ENCODE peak calls at places on chromosomes 2 and 18, in ten cellular contexts. One of them, this sample, is unnamed.

GRCh38 chr2:8576525-8577157 is 105.2 kb upstream of the ID2 start:
- DNase-seq in foreskin fibroblast: no peak
- DNase-seq in CD8-positive, alpha-beta T cell: no peak
- DNase-seq in brain microvascular endothelial cell: no peak
- DNase-seq in left lung: peak; percentile 71
- DNase-seq in dorsolateral prefrontal cortex: no peak
- DNase-seq in BJ: no peak
- DNase-seq in left ventricle myocardium inferior: no peak
- DNase-seq in fibroblast of villous mesenchyme: no peak
- DNase-seq in cardiac fibroblast: no peak
- DNase-seq in this sample: no peak

GRCh38 chr2:31238126-31238905 is 4.4 kb downstream of the EHD3 start:
- DNase-seq in foreskin fibroblast: no peak
- DNase-seq in CD8-positive, alpha-beta T cell: no peak
- DNase-seq in brain microvascular endothelial cell: no peak
- DNase-seq in left lung: no peak
- DNase-seq in dorsolateral prefrontal cortex: peak; percentile 48
- DNase-seq in BJ: no peak
- DNase-seq in left ventricle myocardium inferior: peak; percentile 32
- DNase-seq in fibroblast of villous mesenchyme: no peak
- DNase-seq in cardiac fibroblast: no peak
- DNase-seq in this sample: no peak

GRCh38 chr2:68992933-68993332 is 18.5 kb downstream of the GKN1 start:
- DNase-seq in foreskin fibroblast: no peak
- DNase-seq in CD8-positive, alpha-beta T cell: no peak
- DNase-seq in brain microvascular endothelial cell: no peak
- DNase-seq in left lung: no peak
- DNase-seq in dorsolateral prefrontal cortex: no peak
- DNase-seq in BJ: no peak
- DNase-seq in left ventricle myocardium inferior: no peak
- DNase-seq in fibroblast of villous mesenchyme: no peak
- DNase-seq in cardiac fibroblast: no peak
- DNase-seq in this sample: no peak

GRCh38 chr2:37918742-37919186 is 6.3 kb upstream of the RMDN2 start:
- DNase-seq in foreskin fibroblast: no peak
- DNase-seq in CD8-positive, alpha-beta T cell: no peak
- DNase-seq in brain microvascular endothelial cell: no peak
- DNase-seq in left lung: no peak
- DNase-seq in dorsolateral prefrontal cortex: no peak
- DNase-seq in BJ: no peak
- DNase-seq in left ventricle myocardium inferior: no peak
- DNase-seq in fibroblast of villous mesenchyme: no peak
- DNase-seq in cardiac fibroblast: peak; percentile 17
- DNase-seq in this sample: no peak

GRCh38 chr2:113156278-113157107 is 17.3 kb upstream of the PSD4 start:
- DNase-seq in foreskin fibroblast: no peak
- DNase-seq in CD8-positive, alpha-beta T cell: no peak
- DNase-seq in brain microvascular endothelial cell: no peak
- DNase-seq in left lung: no peak
- DNase-seq in dorsolateral prefrontal cortex: no peak
- DNase-seq in BJ: no peak
- DNase-seq in left ventricle myocardium inferior: no peak
- DNase-seq in fibroblast of villous mesenchyme: no peak
- DNase-seq in cardiac fibroblast: no peak
- DNase-seq in this sample: no peak

GRCh38 chr2:217918220-217919024 is 84.4 kb downstream of the TNS1 start:
- DNase-seq in foreskin fibroblast: no peak
- DNase-seq in CD8-positive, alpha-beta T cell: no peak
- DNase-seq in brain microvascular endothelial cell: no peak
- DNase-seq in left lung: no peak
- DNase-seq in dorsolateral prefrontal cortex: no peak
- DNase-seq in BJ: no peak
- DNase-seq in left ventricle myocardium inferior: no peak
- DNase-seq in fibroblast of villous mesenchyme: peak; percentile 48
- DNase-seq in cardiac fibroblast: no peak
- DNase-seq in this sample: no peak

GRCh38 chr2:201931475-201931874 is 102.2 kb upstream of the FZD7 start:
- DNase-seq in foreskin fibroblast: no peak
- DNase-seq in CD8-positive, alpha-beta T cell: no peak
- DNase-seq in brain microvascular endothelial cell: no peak
- DNase-seq in left lung: no peak
- DNase-seq in dorsolateral prefrontal cortex: no peak
- DNase-seq in BJ: no peak
- DNase-seq in left ventricle myocardium inferior: no peak
- DNase-seq in fibroblast of villous mesenchyme: no peak
- DNase-seq in cardiac fibroblast: no peak
- DNase-seq in this sample: no peak

GRCh38 chr2:115763601-115764000 is 1321.2 kb downstream of the DPP10 start:
- DNase-seq in foreskin fibroblast: no peak
- DNase-seq in CD8-positive, alpha-beta T cell: no peak
- DNase-seq in brain microvascular endothelial cell: no peak
- DNase-seq in left lung: no peak
- DNase-seq in dorsolateral prefrontal cortex: no peak
- DNase-seq in BJ: no peak
- DNase-seq in left ventricle myocardium inferior: no peak
- DNase-seq in fibroblast of villous mesenchyme: no peak
- DNase-seq in cardiac fibroblast: no peak
- DNase-seq in this sample: no peak

GRCh38 chr2:1728821-1729220 is 15.5 kb downstream of the PXDN start:
- DNase-seq in foreskin fibroblast: no peak
- DNase-seq in CD8-positive, alpha-beta T cell: no peak
- DNase-seq in brain microvascular endothelial cell: no peak
- DNase-seq in left lung: peak; percentile 63
- DNase-seq in dorsolateral prefrontal cortex: no peak
- DNase-seq in BJ: no peak
- DNase-seq in left ventricle myocardium inferior: peak; percentile 18
- DNase-seq in fibroblast of villous mesenchyme: peak; percentile 66
- DNase-seq in cardiac fibroblast: no peak
- DNase-seq in this sample: no peak

GRCh38 chr2:159124441-159124911 is 156.0 kb downstream of the TANC1 start:
- DNase-seq in foreskin fibroblast: peak; percentile 85
- DNase-seq in CD8-positive, alpha-beta T cell: no peak
- DNase-seq in brain microvascular endothelial cell: peak; percentile 89
- DNase-seq in left lung: peak; percentile 63
- DNase-seq in dorsolateral prefrontal cortex: no peak
- DNase-seq in BJ: peak; percentile 70
- DNase-seq in left ventricle myocardium inferior: no peak
- DNase-seq in fibroblast of villous mesenchyme: peak; percentile 95
- DNase-seq in cardiac fibroblast: peak; percentile 92
- DNase-seq in this sample: no peak

GRCh38 chr2:172397136-172397825 is 30.1 kb upstream of the ITGA6 start:
- DNase-seq in foreskin fibroblast: no peak
- DNase-seq in CD8-positive, alpha-beta T cell: no peak
- DNase-seq in brain microvascular endothelial cell: no peak
- DNase-seq in left lung: peak; percentile 53
- DNase-seq in dorsolateral prefrontal cortex: no peak
- DNase-seq in BJ: peak; percentile 24
- DNase-seq in left ventricle myocardium inferior: no peak
- DNase-seq in fibroblast of villous mesenchyme: peak; percentile 59
- DNase-seq in cardiac fibroblast: peak; percentile 21
- DNase-seq in this sample: no peak

DNA sequence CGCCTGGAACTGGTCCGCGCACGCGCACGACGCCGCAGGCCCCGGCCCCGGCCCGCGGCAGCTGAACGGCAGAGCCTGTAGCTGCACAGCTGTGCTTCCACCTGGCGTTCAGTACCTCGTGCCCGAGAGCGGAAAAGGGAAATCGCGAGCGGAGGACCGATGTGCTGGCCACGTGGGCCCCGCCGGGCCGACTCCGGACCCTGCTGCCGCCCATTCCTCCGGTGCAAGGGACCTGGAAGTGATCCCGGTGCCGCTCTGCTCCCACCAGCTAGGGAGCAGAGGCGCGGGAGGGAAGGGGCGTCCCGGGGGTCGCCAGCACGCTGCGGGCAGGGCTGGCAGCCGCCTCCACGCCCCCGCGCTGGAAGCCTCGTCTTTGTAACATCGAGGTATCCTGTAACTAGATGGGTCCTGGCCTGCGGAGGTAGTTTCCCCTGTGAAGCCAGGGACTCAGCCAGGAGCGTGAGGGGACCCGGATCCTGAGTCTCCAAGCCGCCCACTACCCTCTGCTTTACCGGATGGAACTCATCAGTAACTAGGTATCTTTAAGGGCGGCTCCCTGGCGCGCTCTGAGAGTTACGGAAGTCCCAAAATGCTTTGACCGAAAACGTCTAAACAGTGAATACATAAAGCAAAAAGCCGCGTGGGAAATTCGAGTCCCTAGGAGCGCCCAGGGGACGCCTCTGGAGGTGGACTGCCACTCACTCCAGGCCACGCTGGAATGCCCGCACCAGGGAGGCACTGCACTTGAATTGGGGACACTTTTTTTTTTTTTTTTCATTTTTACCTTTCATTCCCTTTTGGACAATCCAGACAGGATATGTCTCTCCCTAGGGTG is 736 bp upstream of the ODC1 start:
- DNase-seq in foreskin fibroblast: no peak
- DNase-seq in CD8-positive, alpha-beta T cell: peak; percentile 89
- DNase-seq in brain microvascular endothelial cell: peak; percentile 77
- DNase-seq in left lung: peak; percentile 93
- DNase-seq in dorsolateral prefrontal cortex: peak; percentile 83
- DNase-seq in BJ: peak; percentile 28
- DNase-seq in left ventricle myocardium inferior: peak; percentile 88
- DNase-seq in fibroblast of villous mesenchyme: peak; percentile 89
- DNase-seq in cardiac fibroblast: peak; percentile 22
- DNase-seq in this sample: peak; percentile 65
- TF ChIP-seq CTCF in foreskin fibroblast: no peak
- TF ChIP-seq CTCF in CD8-positive, alpha-beta T cell: no peak
- TF ChIP-seq CTCF in brain microvascular endothelial cell: peak; percentile 27
- TF ChIP-seq CTCF in left lung: no peak
- TF ChIP-seq CTCF in dorsolateral prefrontal cortex: peak; percentile 41
- TF ChIP-seq CTCF in BJ: peak; percentile 21
- TF ChIP-seq CTCF in left ventricle myocardium inferior: peak; percentile 28
- TF ChIP-seq CTCF in fibroblast of villous mesenchyme: no peak
- TF ChIP-seq CTCF in cardiac fibroblast: no peak
- TF ChIP-seq CTCF in this sample: no peak

GRCh38 chr18:3238742-3239141 is 8.9 kb upstream of the MYL12A start:
- DNase-seq in foreskin fibroblast: no peak
- DNase-seq in CD8-positive, alpha-beta T cell: no peak
- DNase-seq in brain microvascular endothelial cell: no peak
- DNase-seq in left lung: no peak
- DNase-seq in dorsolateral prefrontal cortex: no peak
- DNase-seq in BJ: no peak
- DNase-seq in left ventricle myocardium inferior: no peak
- DNase-seq in fibroblast of villous mesenchyme: no peak
- DNase-seq in cardiac fibroblast: no peak
- DNase-seq in this sample: no peak
- TF ChIP-seq CTCF in foreskin fibroblast: no peak
- TF ChIP-seq CTCF in CD8-positive, alpha-beta T cell: no peak
- TF ChIP-seq CTCF in brain microvascular endothelial cell: peak; percentile 32
- TF ChIP-seq CTCF in left lung: no peak
- TF ChIP-seq CTCF in dorsolateral prefrontal cortex: no peak
- TF ChIP-seq CTCF in BJ: peak; percentile 15
- TF ChIP-seq CTCF in left ventricle myocardium inferior: no peak
- TF ChIP-seq CTCF in fibroblast of villous mesenchyme: peak; percentile 11
- TF ChIP-seq CTCF in cardiac fibroblast: peak; percentile 20
- TF ChIP-seq CTCF in this sample: peak; percentile 9

GRCh38 chr2:98294711-98295110 is 51.5 kb upstream of the CNGA3 start:
- DNase-seq in foreskin fibroblast: no peak
- DNase-seq in CD8-positive, alpha-beta T cell: no peak
- DNase-seq in brain microvascular endothelial cell: no peak
- DNase-seq in left lung: no peak
- DNase-seq in dorsolateral prefrontal cortex: no peak
- DNase-seq in BJ: no peak
- DNase-seq in left ventricle myocardium inferior: no peak
- DNase-seq in fibroblast of villous mesenchyme: no peak
- DNase-seq in cardiac fibroblast: no peak
- DNase-seq in this sample: no peak

GRCh38 chr2:98296435-98296834 is 49.8 kb upstream of the CNGA3 start:
- DNase-seq in foreskin fibroblast: no peak
- DNase-seq in CD8-positive, alpha-beta T cell: no peak
- DNase-seq in brain microvascular endothelial cell: no peak
- DNase-seq in left lung: no peak
- DNase-seq in dorsolateral prefrontal cortex: no peak
- DNase-seq in BJ: no peak
- DNase-seq in left ventricle myocardium inferior: no peak
- DNase-seq in fibroblast of villous mesenchyme: no peak
- DNase-seq in cardiac fibroblast: no peak
- DNase-seq in this sample: no peak

GRCh38 chr2:98295275-98295674 is 51.0 kb upstream of the CNGA3 start:
- DNase-seq in foreskin fibroblast: no peak
- DNase-seq in CD8-positive, alpha-beta T cell: no peak
- DNase-seq in brain microvascular endothelial cell: no peak
- DNase-seq in left lung: no peak
- DNase-seq in dorsolateral prefrontal cortex: no peak
- DNase-seq in BJ: no peak
- DNase-seq in left ventricle myocardium inferior: no peak
- DNase-seq in fibroblast of villous mesenchyme: no peak
- DNase-seq in cardiac fibroblast: no peak
- DNase-seq in this sample: no peak

GRCh38 chr2:98293931-98294687 is 52.1 kb upstream of the CNGA3 start:
- DNase-seq in foreskin fibroblast: no peak
- DNase-seq in CD8-positive, alpha-beta T cell: no peak
- DNase-seq in brain microvascular endothelial cell: no peak
- DNase-seq in left lung: no peak
- DNase-seq in dorsolateral prefrontal cortex: no peak
- DNase-seq in BJ: no peak
- DNase-seq in left ventricle myocardium inferior: no peak
- DNase-seq in fibroblast of villous mesenchyme: no peak
- DNase-seq in cardiac fibroblast: no peak
- DNase-seq in this sample: no peak

DNA sequence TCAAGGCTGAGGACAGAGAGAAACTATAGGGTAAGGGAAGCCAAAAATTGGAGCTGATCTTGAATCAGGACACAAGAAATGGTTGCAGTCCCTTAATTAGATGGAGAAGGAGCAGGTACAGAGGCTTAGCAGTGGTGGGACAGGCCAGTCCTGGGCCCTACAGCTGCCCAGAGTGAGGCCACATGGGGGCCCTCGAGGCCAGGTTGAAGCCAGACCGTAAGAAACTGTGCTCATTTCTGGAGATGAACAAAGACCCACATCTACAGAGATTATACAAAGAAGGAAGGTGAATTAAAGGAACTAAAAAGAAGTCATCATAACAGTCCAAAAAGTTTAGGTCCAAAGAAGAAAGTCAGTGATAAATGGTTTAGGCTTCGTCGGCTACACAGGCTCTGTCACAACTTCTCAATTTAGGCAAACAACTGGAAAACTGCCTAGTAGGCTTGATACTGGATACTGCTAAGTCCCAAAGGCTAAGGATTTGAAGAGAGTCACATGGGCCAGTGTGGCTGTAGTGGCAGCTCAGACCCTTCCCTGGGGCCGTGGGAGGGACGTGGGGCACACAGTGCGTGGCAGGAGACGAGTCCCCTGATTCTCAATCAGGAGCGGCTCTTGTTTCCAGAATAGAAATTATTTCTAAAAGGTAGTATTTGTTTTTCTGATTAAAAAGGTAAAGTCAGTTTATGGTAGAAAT is 50.4 kb upstream of the CNGA3 start:
- DNase-seq in foreskin fibroblast: no peak
- DNase-seq in CD8-positive, alpha-beta T cell: no peak
- DNase-seq in brain microvascular endothelial cell: no peak
- DNase-seq in left lung: no peak
- DNase-seq in dorsolateral prefrontal cortex: no peak
- DNase-seq in BJ: no peak
- DNase-seq in left ventricle myocardium inferior: no peak
- DNase-seq in fibroblast of villous mesenchyme: no peak
- DNase-seq in cardiac fibroblast: no peak
- DNase-seq in this sample: no peak
- TF ChIP-seq CTCF in foreskin fibroblast: peak; percentile 32
- TF ChIP-seq CTCF in CD8-positive, alpha-beta T cell: no peak
- TF ChIP-seq CTCF in brain microvascular endothelial cell: peak; percentile 23
- TF ChIP-seq CTCF in left lung: no peak
- TF ChIP-seq CTCF in dorsolateral prefrontal cortex: no peak
- TF ChIP-seq CTCF in BJ: peak; percentile 11
- TF ChIP-seq CTCF in left ventricle myocardium inferior: no peak
- TF ChIP-seq CTCF in fibroblast of villous mesenchyme: no peak
- TF ChIP-seq CTCF in cardiac fibroblast: peak; percentile 15
- TF ChIP-seq CTCF in this sample: no peak

GRCh38 chr2:45879406-45879805 is 227.9 kb downstream of the PRKCE start:
- DNase-seq in foreskin fibroblast: no peak
- DNase-seq in CD8-positive, alpha-beta T cell: no peak
- DNase-seq in brain microvascular endothelial cell: no peak
- DNase-seq in left lung: no peak
- DNase-seq in dorsolateral prefrontal cortex: no peak
- DNase-seq in BJ: no peak
- DNase-seq in left ventricle myocardium inferior: no peak
- DNase-seq in fibroblast of villous mesenchyme: no peak
- DNase-seq in cardiac fibroblast: no peak
- DNase-seq in this sample: no peak
- TF ChIP-seq CTCF in foreskin fibroblast: no peak
- TF ChIP-seq CTCF in CD8-positive, alpha-beta T cell: no peak
- TF ChIP-seq CTCF in brain microvascular endothelial cell: peak; percentile 4
- TF ChIP-seq CTCF in left lung: no peak
- TF ChIP-seq CTCF in dorsolateral prefrontal cortex: no peak
- TF ChIP-seq CTCF in BJ: no peak
- TF ChIP-seq CTCF in left ventricle myocardium inferior: peak; percentile 28
- TF ChIP-seq CTCF in fibroblast of villous mesenchyme: no peak
- TF ChIP-seq CTCF in cardiac fibroblast: no peak
- TF ChIP-seq CTCF in this sample: no peak

This sample was measured in HFF-Myc.